ENCODE peak calls at places on chromosomes 2 and 18, in ten cellular contexts. H, J, I, C, R, V, E, X, Z and T are unnamed samples.

GRCh38 chr2:8189316-8189715 is 492.5 kb upstream of the ID2 start:
- DNase-seq in H (no peak), J (no peak), I (no peak), C (no peak), R (no peak), V (no peak), E (no peak), X (no peak), Z (no peak), T (no peak)

GRCh38 chr2:70620020-70620419 is 66.4 kb upstream of the TGFA start:
- DNase-seq in H (no peak), J (no peak), I (no peak), C (no peak), R (no peak), V (no peak), E (no peak), X (no peak), Z (no peak), T (no peak)

GRCh38 chr18:10230072-10230471 is 224.4 kb upstream of the APCDD1 start:
- DNase-seq in H (no peak), J (no peak), I (no peak), C (no peak), R (peak), V (peak), E (no peak), X (no peak), Z (no peak), T (peak)

GRCh38 chr2:85810376-85811172 is 56.8 kb downstream of the ATOH8 start:
- DNase-seq in H (no peak), J (no peak), I (no peak), C (no peak), R (no peak), V (no peak), E (no peak), X (no peak), Z (no peak), T (no peak)

GRCh38 chr2:100783986-100784385 is 36.0 kb upstream of the NPAS2 start:
- DNase-seq in H (no peak), J (no peak), I (no peak), C (no peak), R (no peak), V (peak), E (no peak), X (no peak), Z (no peak), T (no peak)

GRCh38 chr2:64939332-64939917 is 49.8 kb upstream of the SLC1A4 start:
- DNase-seq in H (no peak), J (no peak), I (no peak), C (no peak), R (no peak), V (no peak), E (no peak), X (no peak), Z (no peak), T (peak)

GRCh38 chr2:85409719-85410583 is at the start of gene CAPG:
- DNase-seq in H (peak), J (no peak), I (no peak), C (peak), R (peak), V (no peak), E (peak), X (no peak), Z (peak), T (peak)

GRCh38 chr2:213017404-213017803 is 134.0 kb downstream of the IKZF2 start:
- DNase-seq in H (no peak), J (no peak), I (no peak), C (no peak), R (no peak), V (no peak), E (no peak), X (no peak), Z (no peak), T (no peak)

GRCh38 chr2:197453914-197454398 is 604 bp downstream of the COQ10B start:
- DNase-seq in H (no peak), J (no peak), I (no peak), C (no peak), R (no peak), V (peak), E (no peak), X (peak), Z (peak), T (no peak)

GRCh38 chr2:194545978-194546377 is 1111.0 kb upstream of the SLC39A10 start:
- DNase-seq in H (no peak), J (no peak), I (no peak), C (no peak), R (no peak), V (no peak), E (no peak), X (no peak), Z (no peak), T (no peak)

GRCh38 chr2:26780203-26780760 is 5.6 kb upstream of the CENPA start:
- DNase-seq in H (no peak), J (no peak), I (peak), C (no peak), R (peak), V (no peak), E (no peak), X (no peak), Z (no peak), T (no peak)

GRCh38 chr2:230582851-230583283 is 129.8 kb upstream of the CAB39 start:
- DNase-seq in H (no peak), J (no peak), I (no peak), C (no peak), R (peak), V (peak), E (no peak), X (no peak), Z (peak), T (no peak)

GRCh38 chr2:126662623-126663022 is 6.7 kb downstream of the GYPC start:
- DNase-seq in H (no peak), J (no peak), I (peak), C (no peak), R (peak), V (no peak), E (no peak), X (no peak), Z (no peak), T (no peak)

GRCh38 chr18:79952457-79952995 is 1.1 kb upstream of the SLC66A2 start:
- DNase-seq in H (no peak), J (no peak), I (peak), C (no peak), R (no peak), V (no peak), E (no peak), X (no peak), Z (no peak), T (no peak)

GRCh38 chr2:58376592-58376991 is 135.5 kb upstream of the FANCL start:
- DNase-seq in H (no peak), J (no peak), I (no peak), C (no peak), R (no peak), V (no peak), E (no peak), X (no peak), Z (no peak), T (no peak)

GRCh38 chr2:10220516-10221391 is 82.0 kb upstream of the HPCAL1 start:
- DNase-seq in H (peak), J (no peak), I (peak), C (no peak), R (peak), V (peak), E (peak), X (no peak), Z (no peak), T (no peak)